ENCODE peak calls at places on chromosomes 4 and X, in nine cellular contexts. J is IMR-90, U is gastrocnemius medialis, Q is stomach, Z is spleen, W is GM12878, A is tibial artery, H is colonic mucosa, D is suprapubic skin. T is an unnamed sample.

GRCh38 chrX:40049084-40049641 is 48.6 kb downstream of the BCOR start:
- DNase-seq in U (no peak), W (no peak), D (no peak), J (no peak), Z (no peak), A (no peak), H (no peak), Q (no peak), T (no peak)

GRCh38 chr4:8343051-8343966 is 73.8 kb downstream of the HTRA3 start:
- DNase-seq in W (no peak), Q (peak; percentile 26), A (peak; percentile 62), J (no peak), H (no peak), D (peak; percentile 59), U (no peak), Z (no peak), T (peak; percentile 87)

GRCh38 chr4:105966046-105966445 is 70.8 kb downstream of the NPNT start:
- DNase-seq in A (no peak), Q (no peak), J (peak; percentile 52), Z (no peak), D (no peak), H (no peak), W (no peak), U (no peak), T (no peak)

GRCh38 chrX:77788050-77788449 is 2.0 kb upstream of the ATRX start:
- DNase-seq in U (no peak), H (peak; percentile 61), D (no peak), Q (no peak), W (no peak), J (peak; percentile 14), Z (no peak), A (no peak), T (no peak)

GRCh38 chr4:178412455-178412854 is 970.2 kb upstream of the AGA start:
- DNase-seq in U (no peak), A (no peak), D (no peak), H (no peak), Z (no peak), Q (no peak), W (no peak), J (no peak), T (no peak)

GRCh38 chr4:94545296-94545695 is 93.6 kb downstream of the PDLIM5 start:
- DNase-seq in A (no peak), Q (no peak), Z (no peak), U (no peak), D (no peak), W (no peak), H (no peak), J (peak; percentile 63), T (no peak)

GRCh38 chr4:23291139-23291538 is 598.4 kb downstream of the GBA3 start:
- DNase-seq in J (no peak), D (no peak), Z (no peak), A (no peak), H (no peak), W (no peak), U (no peak), Q (no peak), T (no peak)

GRCh38 chrX:78708830-78709229 is 38.7 kb upstream of the LPAR4 start:
- DNase-seq in J (no peak), U (peak; percentile 10), H (no peak), A (no peak), D (no peak), Q (no peak), Z (no peak), W (no peak), T (peak; percentile 70)

GRCh38 chr4:10456270-10457254 is 664 bp downstream of the ZNF518B start:
- DNase-seq in W (no peak), J (peak; percentile 56), Q (peak; percentile 50), H (peak; percentile 68), A (peak; percentile 70), Z (peak; percentile 91), U (peak; percentile 20), D (peak; percentile 65), T (peak; percentile 75)

GRCh38 chrX:52852110-52852872 is 15.6 kb downstream of the XAGE3 start:
- DNase-seq in D (no peak), Q (no peak), Z (no peak), H (no peak), U (no peak), J (peak; percentile 43), W (no peak), A (no peak), T (no peak)

GRCh38 chrX:56066016-56066415 is 166.1 kb upstream of the KLF8 start:
- DNase-seq in H (no peak), Q (no peak), U (no peak), D (no peak), Z (peak; percentile 75), J (no peak), A (no peak), W (peak; percentile 57), T (no peak)

GRCh38 chr4:15893967-15894366 is 44.6 kb downstream of the FGFBP1 start:
- DNase-seq in D (no peak), W (no peak), Q (no peak), U (no peak), Z (no peak), J (peak; percentile 98), A (no peak), H (no peak), T (no peak)

GRCh38 chr4:156676116-156676851 is 295.3 kb downstream of the PDGFC start:
- DNase-seq in W (no peak), U (no peak), A (no peak), D (no peak), H (no peak), Q (no peak), J (no peak), Z (no peak), T (no peak)

GRCh38 chr4:156672924-156673323 is 298.7 kb downstream of the PDGFC start:
- DNase-seq in W (no peak), A (no peak), D (no peak), J (no peak), Q (no peak), H (no peak), Z (no peak), U (no peak), T (no peak)

GRCh38 chr4:156673483-156673882 is 298.1 kb downstream of the PDGFC start:
- DNase-seq in H (no peak), Z (no peak), W (no peak), J (peak; percentile 16), D (no peak), A (no peak), Q (no peak), U (no peak), T (no peak)

GRCh38 chr4:156677656-156678055 is 293.9 kb downstream of the PDGFC start:
- DNase-seq in Z (no peak), A (no peak), J (no peak), D (no peak), Q (no peak), U (no peak), W (no peak), H (no peak), T (no peak)

GRCh38 chr4:156677136-156677535 is 294.5 kb downstream of the PDGFC start:
- DNase-seq in W (no peak), D (no peak), U (no peak), J (no peak), Q (no peak), H (peak; percentile 28), Z (no peak), A (no peak), T (no peak)
- TF ChIP-seq CTCF in W (peak; percentile 29), D (no peak), U (peak; percentile 19), J (peak; percentile 6), Q (no peak), H (no peak), Z (no peak), A (no peak), T (peak; percentile 9)

GRCh38 chrX:96407043-96407442 is 277.6 kb upstream of the DIAPH2 start:
- DNase-seq in Z (no peak), J (peak; percentile 59), Q (peak; percentile 51), W (no peak), D (no peak), A (no peak), U (no peak), H (peak; percentile 66), T (no peak)

GRCh38 chrX:96407501-96407900 is 277.1 kb upstream of the DIAPH2 start:
- DNase-seq in U (no peak), H (peak; percentile 34), J (peak; percentile 80), Z (no peak), D (no peak), W (no peak), A (no peak), Q (no peak), T (no peak)

GRCh38 chrX:96405842-96406241 is 278.8 kb upstream of the DIAPH2 start:
- DNase-seq in Z (no peak), J (no peak), H (no peak), A (no peak), D (no peak), Q (no peak), W (no peak), U (no peak), T (no peak)

GRCh38 chrX:96410927-96411326 is 273.7 kb upstream of the DIAPH2 start:
- DNase-seq in H (no peak), D (no peak), A (no peak), U (no peak), W (no peak), J (no peak), Q (no peak), Z (no peak), T (no peak)

GRCh38 chrX:96407981-96408380 is 276.7 kb upstream of the DIAPH2 start:
- DNase-seq in U (no peak), J (no peak), W (no peak), H (no peak), D (no peak), Q (no peak), Z (no peak), A (no peak), T (no peak)
- H3K27ac ChIP-seq in U (no peak overlapping the region), J (no peak overlapping the region), W (no peak overlapping the region), H (peak overlapping the region; percentile 34), D (no peak overlapping the region), Q (no peak overlapping the region), Z (no peak overlapping the region), A (peak overlapping the region; percentile 73), T (no peak overlapping the region)

DNA sequence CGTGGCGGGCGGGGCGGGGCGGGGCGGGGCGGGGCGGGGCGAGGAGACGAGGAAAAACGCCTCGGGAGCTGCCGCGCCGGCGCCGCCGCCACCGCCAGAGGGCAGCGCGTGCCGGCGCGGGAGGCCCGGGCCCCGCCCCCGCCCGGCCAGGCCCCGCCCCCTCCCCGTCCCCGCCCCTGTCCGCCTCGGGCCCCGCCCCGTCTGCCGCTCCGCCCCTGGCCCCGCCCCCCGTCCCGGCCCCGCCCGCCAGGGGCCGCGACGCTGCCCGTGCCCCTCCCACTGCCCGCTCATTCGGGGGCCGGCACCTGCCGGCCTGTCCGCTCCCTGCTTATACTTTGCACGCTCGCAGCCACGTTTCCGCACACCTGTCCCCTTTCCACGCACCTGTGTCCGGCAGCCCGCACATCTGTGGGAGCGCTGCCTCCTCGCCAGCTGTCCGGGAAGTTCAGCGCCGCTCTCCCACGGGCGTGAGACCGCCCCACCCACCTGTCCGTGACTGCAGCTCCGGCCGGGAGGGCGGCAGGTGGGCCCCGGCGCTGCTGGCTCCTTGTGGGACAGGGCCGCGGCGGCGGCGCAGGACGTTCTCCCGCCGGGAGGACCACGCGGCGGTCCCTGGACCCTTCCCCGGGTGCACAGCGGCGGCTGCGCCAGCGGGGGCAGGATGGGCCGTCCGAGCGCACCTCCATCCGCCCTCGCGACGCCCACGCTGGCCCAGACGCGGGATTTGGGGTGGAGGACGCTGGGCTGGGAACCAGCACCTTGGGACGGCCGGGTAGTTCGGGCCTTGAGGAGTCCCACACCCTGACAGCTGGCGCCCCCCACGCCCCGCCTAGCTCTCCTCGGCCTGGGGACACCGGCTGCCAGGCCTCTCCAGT is 1.5 kb upstream of the FGFRL1 start:
- DNase-seq in H (peak; percentile 84), A (peak; percentile 85), J (peak; percentile 36), D (no peak), U (peak; percentile 57), W (no peak), Q (peak; percentile 79), Z (peak; percentile 95), T (peak; percentile 86)
- TF ChIP-seq CTCF in H (no peak), A (peak; percentile 18), J (peak; percentile 33), D (no peak), U (peak; percentile 9), W (peak; percentile 18), Q (no peak), Z (no peak), T (no peak)

GRCh38 chr4:140296335-140296753 is 77.1 kb upstream of the SCOC start:
- DNase-seq in U (peak; percentile 76), D (peak; percentile 86), A (peak; percentile 87), Z (no peak), J (peak; percentile 89), H (peak; percentile 49), Q (peak; percentile 29), W (no peak), T (peak; percentile 91)
- H3K27ac ChIP-seq in U (no peak overlapping the region), D (peak overlapping the region; percentile 68), A (no peak overlapping the region), Z (no peak overlapping the region), J (no peak overlapping the region), H (no peak overlapping the region), Q (no peak overlapping the region), W (no peak overlapping the region), T (peak overlapping the region; percentile 52)

T was measured in sigmoid colon.